ENCODE peak calls at places on chromosomes 16 and 17, in seven cellular contexts. One of them, this sample, is unnamed.

GRCh38 chr17:30379303-30380105 is 777 bp downstream of the CPD start:
- DNase-seq in type B pancreatic cell: no peak
- DNase-seq in body of pancreas: peak
- DNase-seq in fibroblast of mammary gland: no peak
- DNase-seq in neural progenitor cell: peak
- DNase-seq in GM20000: peak
- DNase-seq in IMR-90: no peak
- DNase-seq in this sample: peak

GRCh38 chr16:61460020-61460419 is 576.2 kb downstream of the CDH8 start:
- DNase-seq in IMR-90: no peak
- DNase-seq in type B pancreatic cell: no peak
- DNase-seq in fibroblast of mammary gland: no peak
- DNase-seq in GM20000: no peak
- DNase-seq in neural progenitor cell: no peak
- DNase-seq in body of pancreas: no peak
- DNase-seq in this sample: no peak

GRCh38 chr16:8962393-8963009 is 1.2 kb downstream of the USP7 start:
- DNase-seq in GM20000: peak
- DNase-seq in type B pancreatic cell: no peak
- DNase-seq in body of pancreas: no peak
- DNase-seq in fibroblast of mammary gland: no peak
- DNase-seq in neural progenitor cell: peak
- DNase-seq in IMR-90: no peak
- DNase-seq in this sample: peak

GRCh38 chr17:16919663-16920627 is 52.0 kb downstream of the TNFRSF13B start:
- DNase-seq in type B pancreatic cell: peak
- DNase-seq in body of pancreas: no peak
- DNase-seq in fibroblast of mammary gland: no peak
- DNase-seq in GM20000: no peak
- DNase-seq in IMR-90: no peak
- DNase-seq in neural progenitor cell: no peak
- DNase-seq in this sample: no peak

GRCh38 chr16:11090947-11091785 is 146.8 kb downstream of the CLEC16A start:
- DNase-seq in fibroblast of mammary gland: no peak
- DNase-seq in type B pancreatic cell: no peak
- DNase-seq in GM20000: no peak
- DNase-seq in neural progenitor cell: no peak
- DNase-seq in body of pancreas: no peak
- DNase-seq in IMR-90: no peak
- DNase-seq in this sample: no peak

GRCh38 chr16:49236216-49236615 is 45.4 kb downstream of the CBLN1 start:
- DNase-seq in type B pancreatic cell: no peak
- DNase-seq in body of pancreas: no peak
- DNase-seq in IMR-90: no peak
- DNase-seq in neural progenitor cell: no peak
- DNase-seq in GM20000: no peak
- DNase-seq in fibroblast of mammary gland: no peak
- DNase-seq in this sample: no peak

GRCh38 chr16:83808573-83809014 is 816 bp downstream of the HSBP1 start:
- DNase-seq in GM20000: no peak
- DNase-seq in type B pancreatic cell: no peak
- DNase-seq in IMR-90: no peak
- DNase-seq in neural progenitor cell: no peak
- DNase-seq in fibroblast of mammary gland: no peak
- DNase-seq in body of pancreas: no peak
- DNase-seq in this sample: no peak

GRCh38 chr17:50221500-50222480 is 20.4 kb upstream of the COL1A1 start:
- DNase-seq in IMR-90: peak
- DNase-seq in neural progenitor cell: no peak
- DNase-seq in GM20000: peak
- DNase-seq in fibroblast of mammary gland: peak
- DNase-seq in type B pancreatic cell: no peak
- DNase-seq in body of pancreas: no peak
- DNase-seq in this sample: no peak

GRCh38 chr17:1390422-1391367 is 9.3 kb downstream of the YWHAE start:
- DNase-seq in type B pancreatic cell: no peak
- DNase-seq in fibroblast of mammary gland: no peak
- DNase-seq in body of pancreas: no peak
- DNase-seq in neural progenitor cell: no peak
- DNase-seq in IMR-90: peak
- DNase-seq in GM20000: no peak
- DNase-seq in this sample: no peak

GRCh38 chr17:40445769-40446468 is 2.7 kb downstream of the IGFBP4 start:
- DNase-seq in type B pancreatic cell: no peak
- DNase-seq in fibroblast of mammary gland: peak
- DNase-seq in GM20000: no peak
- DNase-seq in body of pancreas: no peak
- DNase-seq in IMR-90: peak
- DNase-seq in neural progenitor cell: no peak
- DNase-seq in this sample: peak
- TF ChIP-seq CTCF in type B pancreatic cell: peak
- TF ChIP-seq CTCF in fibroblast of mammary gland: peak
- TF ChIP-seq CTCF in GM20000: no peak
- TF ChIP-seq CTCF in body of pancreas: no peak
- TF ChIP-seq CTCF in IMR-90: peak
- TF ChIP-seq CTCF in neural progenitor cell: no peak
- TF ChIP-seq CTCF in this sample: no peak

GRCh38 chr17:7557825-7558543 is 566 bp upstream of the TNFSF13 start:
- DNase-seq in body of pancreas: peak
- DNase-seq in type B pancreatic cell: no peak
- DNase-seq in IMR-90: peak
- DNase-seq in GM20000: peak
- DNase-seq in fibroblast of mammary gland: peak
- DNase-seq in neural progenitor cell: peak
- DNase-seq in this sample: peak
- TF ChIP-seq CTCF in body of pancreas: no peak
- TF ChIP-seq CTCF in type B pancreatic cell: no peak
- TF ChIP-seq CTCF in IMR-90: no peak
- TF ChIP-seq CTCF in GM20000: no peak
- TF ChIP-seq CTCF in fibroblast of mammary gland: no peak
- TF ChIP-seq CTCF in neural progenitor cell: no peak
- TF ChIP-seq CTCF in this sample: no peak

GRCh38 chr16:68436581-68436980 is 11.7 kb downstream of the SMPD3 start:
- DNase-seq in fibroblast of mammary gland: peak
- DNase-seq in type B pancreatic cell: no peak
- DNase-seq in neural progenitor cell: peak
- DNase-seq in GM20000: no peak
- DNase-seq in IMR-90: no peak
- DNase-seq in body of pancreas: no peak
- DNase-seq in this sample: no peak
- TF ChIP-seq CTCF in fibroblast of mammary gland: peak
- TF ChIP-seq CTCF in type B pancreatic cell: peak
- TF ChIP-seq CTCF in neural progenitor cell: peak
- TF ChIP-seq CTCF in GM20000: no peak
- TF ChIP-seq CTCF in IMR-90: no peak
- TF ChIP-seq CTCF in body of pancreas: no peak
- TF ChIP-seq CTCF in this sample: peak

DNA sequence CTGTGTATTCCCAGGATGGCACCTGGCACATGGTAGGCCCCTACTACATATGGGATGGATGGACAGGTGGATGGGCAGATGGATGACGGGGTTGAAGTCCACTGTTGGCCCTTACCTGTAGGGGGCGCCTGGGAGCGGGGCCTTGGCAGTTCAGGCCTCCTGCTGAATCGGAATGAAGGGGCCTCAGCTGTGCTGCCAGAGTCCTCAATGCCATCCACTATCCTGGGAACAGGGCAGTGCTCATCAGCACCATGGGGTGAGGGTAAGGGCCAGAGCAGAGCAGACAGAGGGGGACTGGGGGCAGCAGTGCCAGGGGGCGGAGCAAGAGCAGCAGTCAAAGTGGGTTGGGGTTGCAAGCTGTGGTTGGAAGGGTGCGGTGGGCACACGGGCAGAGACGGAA is 8.3 kb upstream of the RAB5C start:
- DNase-seq in neural progenitor cell: peak
- DNase-seq in fibroblast of mammary gland: no peak
- DNase-seq in type B pancreatic cell: no peak
- DNase-seq in IMR-90: no peak
- DNase-seq in GM20000: peak
- DNase-seq in body of pancreas: no peak
- DNase-seq in this sample: peak
- TF ChIP-seq CTCF in neural progenitor cell: peak
- TF ChIP-seq CTCF in fibroblast of mammary gland: peak
- TF ChIP-seq CTCF in type B pancreatic cell: peak
- TF ChIP-seq CTCF in IMR-90: peak
- TF ChIP-seq CTCF in GM20000: peak
- TF ChIP-seq CTCF in body of pancreas: no peak
- TF ChIP-seq CTCF in this sample: peak

DNA sequence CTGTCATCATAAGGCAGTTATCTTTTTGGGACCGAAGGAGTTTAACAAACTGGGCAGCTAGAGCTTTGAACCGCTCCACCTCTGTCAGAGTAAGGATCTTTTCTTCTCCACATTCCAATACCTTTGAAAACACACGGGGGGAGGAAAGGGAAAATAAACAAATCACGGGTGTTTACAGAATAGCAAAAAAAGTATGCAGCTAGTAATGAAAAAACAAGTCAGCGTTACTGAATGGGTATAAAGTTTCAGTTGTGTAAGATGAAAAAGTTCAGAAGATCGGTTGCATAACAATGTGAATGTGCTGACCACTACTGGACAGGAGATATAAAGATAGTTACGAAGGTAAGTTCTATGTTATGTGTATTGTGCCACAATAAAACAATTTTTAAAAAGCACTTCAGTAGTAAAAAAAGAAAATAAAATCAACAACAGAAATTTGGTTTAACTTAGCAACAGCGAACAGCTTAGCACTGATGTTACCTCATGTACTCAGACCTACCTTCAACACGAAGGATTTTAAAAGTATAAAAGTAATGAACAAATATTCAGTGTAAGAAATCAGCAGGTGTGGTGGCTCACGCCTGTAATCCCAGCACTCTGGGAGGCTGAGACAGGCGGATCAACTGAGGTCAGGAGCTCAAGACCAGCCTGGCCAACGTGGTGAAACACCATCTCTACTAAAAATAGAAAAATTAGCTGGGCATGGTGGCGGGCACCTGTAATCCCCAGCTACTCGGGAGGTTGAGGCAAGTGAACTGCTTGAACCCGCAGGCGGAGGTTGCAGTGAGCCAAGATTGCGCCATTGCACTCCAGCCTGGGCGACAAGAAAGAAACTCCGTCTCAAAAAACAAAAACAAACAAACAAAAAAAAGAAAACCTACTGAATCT is 34.3 kb downstream of the MARF1 start:
- DNase-seq in IMR-90: peak
- DNase-seq in fibroblast of mammary gland: peak
- DNase-seq in type B pancreatic cell: no peak
- DNase-seq in GM20000: no peak
- DNase-seq in neural progenitor cell: no peak
- DNase-seq in body of pancreas: no peak
- DNase-seq in this sample: no peak
- TF ChIP-seq CTCF in IMR-90: peak
- TF ChIP-seq CTCF in fibroblast of mammary gland: no peak
- TF ChIP-seq CTCF in type B pancreatic cell: no peak
- TF ChIP-seq CTCF in GM20000: no peak
- TF ChIP-seq CTCF in neural progenitor cell: no peak
- TF ChIP-seq CTCF in body of pancreas: no peak
- TF ChIP-seq CTCF in this sample: no peak

DNA sequence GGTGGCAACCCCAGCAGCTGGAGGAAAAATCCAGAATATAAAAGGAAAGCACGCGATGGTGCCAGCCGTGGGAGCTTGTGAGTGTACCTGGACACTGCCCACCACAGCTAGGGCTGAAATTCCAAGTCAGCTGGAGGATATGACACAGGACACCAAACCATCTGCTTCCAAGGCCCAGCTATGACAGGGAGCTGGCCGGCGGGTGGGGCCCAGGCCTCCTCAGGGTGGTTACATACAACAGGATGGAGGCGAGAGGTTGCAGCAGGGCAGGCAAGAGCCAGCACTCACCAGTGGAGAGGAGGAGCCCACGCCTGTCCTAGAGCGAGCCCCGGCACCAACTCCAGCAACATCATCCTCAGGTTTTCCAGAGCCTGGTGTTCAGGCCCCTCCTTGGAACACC is 163.2 kb upstream of the RPL38 start:
- DNase-seq in body of pancreas: no peak
- DNase-seq in type B pancreatic cell: no peak
- DNase-seq in neural progenitor cell: no peak
- DNase-seq in IMR-90: no peak
- DNase-seq in GM20000: no peak
- DNase-seq in fibroblast of mammary gland: no peak
- DNase-seq in this sample: no peak
- TF ChIP-seq CTCF in body of pancreas: no peak
- TF ChIP-seq CTCF in type B pancreatic cell: no peak
- TF ChIP-seq CTCF in neural progenitor cell: no peak
- TF ChIP-seq CTCF in IMR-90: no peak
- TF ChIP-seq CTCF in GM20000: no peak
- TF ChIP-seq CTCF in fibroblast of mammary gland: no peak
- TF ChIP-seq CTCF in this sample: no peak

GRCh38 chr16:88353232-88353631 is 29.5 kb upstream of the ZNF469 start:
- DNase-seq in type B pancreatic cell: no peak
- DNase-seq in GM20000: peak
- DNase-seq in neural progenitor cell: no peak
- DNase-seq in body of pancreas: no peak
- DNase-seq in IMR-90: no peak
- DNase-seq in fibroblast of mammary gland: no peak
- DNase-seq in this sample: no peak
- TF ChIP-seq CTCF in type B pancreatic cell: no peak
- TF ChIP-seq CTCF in GM20000: no peak
- TF ChIP-seq CTCF in neural progenitor cell: no peak
- TF ChIP-seq CTCF in body of pancreas: no peak
- TF ChIP-seq CTCF in IMR-90: no peak
- TF ChIP-seq CTCF in fibroblast of mammary gland: no peak
- TF ChIP-seq CTCF in this sample: no peak

GRCh38 chr17:79427621-79428539 is 183.0 kb downstream of the RBFOX3 start:
- DNase-seq in body of pancreas: no peak
- DNase-seq in type B pancreatic cell: no peak
- DNase-seq in GM20000: no peak
- DNase-seq in fibroblast of mammary gland: no peak
- DNase-seq in neural progenitor cell: no peak
- DNase-seq in IMR-90: no peak
- DNase-seq in this sample: no peak
- TF ChIP-seq CTCF in body of pancreas: no peak
- TF ChIP-seq CTCF in type B pancreatic cell: no peak
- TF ChIP-seq CTCF in GM20000: no peak
- TF ChIP-seq CTCF in fibroblast of mammary gland: no peak
- TF ChIP-seq CTCF in neural progenitor cell: no peak
- TF ChIP-seq CTCF in IMR-90: no peak
- TF ChIP-seq CTCF in this sample: no peak

This sample was measured in Calu3.